ENCODE peak calls at places on chromosomes 5 and 9, in five cellular contexts. A is endodermal cell; X is T-helper 2 cell; L is islet precursor cell; K is stimulated activated CD8-positive, alpha-beta memory T cell treated with anti-CD3 and anti-CD28 coated beads, Interleukin-15, amount 100 ng/mL, for 24 hours. T is an unnamed sample.

GRCh38 chr5:158614951-158615350 is 484.8 kb downstream of the EBF1 start:
- DNase-seq in A (no peak), X (no peak), L (no peak), K (no peak), T (no peak)

GRCh38 chr5:109876941-109877669 is 187.4 kb downstream of the MAN2A1 start:
- DNase-seq in A (peak; percentile 55), X (no peak), L (no peak), K (no peak), T (no peak)

GRCh38 chr5:89968870-89969472 is 440.6 kb downstream of the CETN3 start:
- DNase-seq in A (no peak), X (no peak), L (no peak), K (no peak), T (no peak)

GRCh38 chr9:109971226-109971625 is 191.2 kb downstream of the PALM2AKAP2 start:
- DNase-seq in A (no peak), X (no peak), L (no peak), K (no peak), T (no peak)

GRCh38 chr5:156401802-156402201 is 74.8 kb downstream of the SGCD start:
- DNase-seq in A (no peak), X (no peak), L (no peak), K (no peak), T (no peak)

GRCh38 chr5:170582931-170583330 is 79.1 kb downstream of the KCNIP1 start:
- DNase-seq in A (no peak), X (no peak), L (no peak), K (no peak), T (no peak)

GRCh38 chr9:82490019-82490499 is 501.5 kb downstream of the SPATA31D1 start:
- DNase-seq in A (peak; percentile 54), X (no peak), L (peak; percentile 71), K (no peak), T (no peak)

GRCh38 chr5:322942-323879 is 1.7 kb downstream of the AHRR start:
- DNase-seq in A (peak; percentile 73), X (no peak), L (no peak), K (no peak), T (peak; percentile 67)

GRCh38 chr9:133693116-133693515 is 45.0 kb downstream of the SARDH start:
- DNase-seq in A (no peak), X (no peak), L (no peak), K (no peak), T (no peak)

GRCh38 chr5:16411235-16411634 is 54.4 kb downstream of the ZNF622 start:
- DNase-seq in A (no peak), X (no peak), L (no peak), K (no peak), T (no peak)

GRCh38 chr5:65209341-65209740 is 272.4 kb downstream of the ADAMTS6 start:
- DNase-seq in A (no peak), X (no peak), L (no peak), K (no peak), T (no peak)

GRCh38 chr5:137085206-137085605 is 413.9 kb downstream of the SPOCK1 start:
- DNase-seq in A (no peak), X (no peak), L (no peak), K (no peak), T (no peak)

GRCh38 chr9:2144619-2145018 is 129.5 kb downstream of the SMARCA2 start:
- DNase-seq in A (no peak), X (no peak), L (no peak), K (no peak), T (no peak)

GRCh38 chr9:29209748-29210276 is 1636.5 kb upstream of the C9orf72 start:
- DNase-seq in A (no peak), X (no peak), L (no peak), K (no peak), T (peak; percentile 27)

GRCh38 chr5:32679218-32679617 is 31.9 kb upstream of the NPR3 start:
- DNase-seq in A (no peak), X (no peak), L (no peak), K (no peak), T (no peak)

GRCh38 chr9:6645153-6646027 is at the start of gene GLDC:
- DNase-seq in A (peak; percentile 96), X (no peak), L (peak; percentile 96), K (no peak), T (peak; percentile 78)

GRCh38 chr5:167814828-167815227 is 476.6 kb upstream of the WWC1 start:
- DNase-seq in A (peak; percentile 85), X (no peak), L (peak; percentile 93), K (no peak), T (no peak)

GRCh38 chr9:115456515-115456914 is 338.6 kb upstream of the TNC start:
- DNase-seq in A (no peak), X (no peak), L (no peak), K (no peak), T (no peak)

GRCh38 chr9:97895695-97896332 is 26.5 kb downstream of the TRMO start:
- DNase-seq in A (peak; percentile 87), X (no peak), L (peak; percentile 83), K (no peak), T (no peak)

GRCh38 chr9:107489687-107490605 is at the start of gene KLF4:
- DNase-seq in A (peak; percentile 97), X (peak; percentile 20), L (peak; percentile 97), K (peak; percentile 29), T (peak; percentile 71)

GRCh38 chr5:43041669-43042175 is 1.6 kb upstream of the ANXA2R start:
- DNase-seq in A (no peak), X (peak; percentile 51), L (peak; percentile 76), K (no peak), T (peak; percentile 58)

GRCh38 chr5:90529939-90530677 is 724 bp upstream of the LYSMD3 start:
- DNase-seq in A (peak; percentile 88), X (no peak), L (peak; percentile 83), K (peak; percentile 25), T (peak; percentile 84)

GRCh38 chr5:56585973-56586740 is 229.2 kb upstream of the MAP3K1 start:
- DNase-seq in A (no peak), X (no peak), L (peak; percentile 67), K (no peak), T (no peak)

T was measured in SK-N-DZ.